ENCODE peak calls at places on chromosomes 2 and 18, in eight cellular contexts. One of them, this sample, is unnamed.

GRCh38 chr2:114442545-114442944 is at the start of gene DPP10:
- DNase-seq in SK-N-SH: no peak
- DNase-seq in choroid plexus epithelial cell: peak
- DNase-seq in brain microvascular endothelial cell: peak
- DNase-seq in OCI-LY7: peak
- DNase-seq in stomach: no peak
- DNase-seq in endodermal cell: peak
- DNase-seq in psoas muscle: no peak
- DNase-seq in this sample: no peak

GRCh38 chr2:194745532-194746146 is 911.4 kb upstream of the SLC39A10 start:
- DNase-seq in SK-N-SH: no peak
- DNase-seq in psoas muscle: no peak
- DNase-seq in brain microvascular endothelial cell: no peak
- DNase-seq in endodermal cell: no peak
- DNase-seq in stomach: no peak
- DNase-seq in choroid plexus epithelial cell: no peak
- DNase-seq in OCI-LY7: no peak
- DNase-seq in this sample: no peak

GRCh38 chr2:149562304-149562703 is 25.3 kb downstream of the MMADHC start:
- DNase-seq in endodermal cell: no peak
- DNase-seq in choroid plexus epithelial cell: peak
- DNase-seq in SK-N-SH: peak
- DNase-seq in stomach: no peak
- DNase-seq in OCI-LY7: no peak
- DNase-seq in brain microvascular endothelial cell: peak
- DNase-seq in psoas muscle: no peak
- DNase-seq in this sample: no peak

GRCh38 chr2:52526735-52527134 is 1240.9 kb upstream of the CHAC2 start:
- DNase-seq in psoas muscle: no peak
- DNase-seq in SK-N-SH: no peak
- DNase-seq in endodermal cell: no peak
- DNase-seq in choroid plexus epithelial cell: peak
- DNase-seq in stomach: no peak
- DNase-seq in brain microvascular endothelial cell: no peak
- DNase-seq in OCI-LY7: no peak
- DNase-seq in this sample: no peak

GRCh38 chr2:101153077-101153707 is 2.0 kb upstream of the TBC1D8 start:
- DNase-seq in brain microvascular endothelial cell: no peak
- DNase-seq in SK-N-SH: no peak
- DNase-seq in psoas muscle: no peak
- DNase-seq in OCI-LY7: no peak
- DNase-seq in choroid plexus epithelial cell: no peak
- DNase-seq in stomach: no peak
- DNase-seq in endodermal cell: no peak
- DNase-seq in this sample: no peak

GRCh38 chr2:227860116-227860724 is 11.2 kb upstream of the DAW1 start:
- DNase-seq in stomach: no peak
- DNase-seq in OCI-LY7: no peak
- DNase-seq in brain microvascular endothelial cell: no peak
- DNase-seq in endodermal cell: no peak
- DNase-seq in psoas muscle: no peak
- DNase-seq in choroid plexus epithelial cell: no peak
- DNase-seq in SK-N-SH: no peak
- DNase-seq in this sample: no peak

GRCh38 chr18:2874765-2875164 is 28.0 kb downstream of the EMILIN2 start:
- DNase-seq in SK-N-SH: no peak
- DNase-seq in OCI-LY7: no peak
- DNase-seq in psoas muscle: no peak
- DNase-seq in brain microvascular endothelial cell: no peak
- DNase-seq in choroid plexus epithelial cell: no peak
- DNase-seq in stomach: no peak
- DNase-seq in endodermal cell: peak
- DNase-seq in this sample: no peak

GRCh38 chr18:31497711-31498449 is at the start of gene DSG2:
- DNase-seq in psoas muscle: peak
- DNase-seq in choroid plexus epithelial cell: peak
- DNase-seq in stomach: peak
- DNase-seq in endodermal cell: peak
- DNase-seq in SK-N-SH: peak
- DNase-seq in OCI-LY7: no peak
- DNase-seq in brain microvascular endothelial cell: no peak
- DNase-seq in this sample: no peak

GRCh38 chr2:47964722-47965434 is 58.6 kb upstream of the FBXO11 start:
- DNase-seq in choroid plexus epithelial cell: no peak
- DNase-seq in OCI-LY7: no peak
- DNase-seq in stomach: no peak
- DNase-seq in SK-N-SH: no peak
- DNase-seq in psoas muscle: no peak
- DNase-seq in endodermal cell: no peak
- DNase-seq in brain microvascular endothelial cell: no peak
- DNase-seq in this sample: no peak

GRCh38 chr2:203097735-203098134 is 83.1 kb downstream of the NBEAL1 start:
- DNase-seq in endodermal cell: no peak
- DNase-seq in psoas muscle: no peak
- DNase-seq in stomach: no peak
- DNase-seq in choroid plexus epithelial cell: peak
- DNase-seq in brain microvascular endothelial cell: peak
- DNase-seq in SK-N-SH: peak
- DNase-seq in OCI-LY7: no peak
- DNase-seq in this sample: no peak
- TF ChIP-seq CTCF in endodermal cell: peak
- TF ChIP-seq CTCF in psoas muscle: peak
- TF ChIP-seq CTCF in stomach: no peak
- TF ChIP-seq CTCF in choroid plexus epithelial cell: peak
- TF ChIP-seq CTCF in brain microvascular endothelial cell: peak
- TF ChIP-seq CTCF in SK-N-SH: peak
- TF ChIP-seq CTCF in OCI-LY7: peak
- TF ChIP-seq CTCF in this sample: peak

GRCh38 chr2:58609306-58609705 is 368.2 kb upstream of the FANCL start:
- DNase-seq in brain microvascular endothelial cell: no peak
- DNase-seq in choroid plexus epithelial cell: no peak
- DNase-seq in OCI-LY7: no peak
- DNase-seq in SK-N-SH: no peak
- DNase-seq in psoas muscle: no peak
- DNase-seq in endodermal cell: no peak
- DNase-seq in stomach: no peak
- DNase-seq in this sample: no peak

GRCh38 chr2:58620127-58620526 is 379.0 kb upstream of the FANCL start:
- DNase-seq in brain microvascular endothelial cell: peak
- DNase-seq in endodermal cell: no peak
- DNase-seq in choroid plexus epithelial cell: peak
- DNase-seq in psoas muscle: no peak
- DNase-seq in SK-N-SH: no peak
- DNase-seq in stomach: no peak
- DNase-seq in OCI-LY7: no peak
- DNase-seq in this sample: no peak

DNA sequence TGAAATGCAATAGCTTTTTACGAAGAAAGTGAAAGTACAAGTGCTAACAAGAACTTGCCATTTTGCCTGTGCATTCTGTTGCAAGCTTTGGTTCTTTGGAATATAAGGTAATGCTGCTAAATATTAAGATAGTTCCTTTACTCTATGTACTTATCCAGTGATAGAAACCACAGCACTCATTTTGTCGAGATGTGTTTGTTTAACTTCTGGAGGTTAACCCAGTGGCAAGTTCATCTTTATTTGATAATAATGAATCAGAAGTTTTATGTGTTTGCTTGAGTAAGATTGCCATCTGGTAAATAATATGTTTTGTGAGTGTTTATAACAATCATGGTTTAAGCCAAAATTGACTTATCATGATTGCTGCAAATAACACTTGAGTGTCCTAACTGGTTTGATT is 373.1 kb upstream of the FANCL start:
- DNase-seq in SK-N-SH: no peak
- DNase-seq in OCI-LY7: no peak
- DNase-seq in endodermal cell: no peak
- DNase-seq in psoas muscle: no peak
- DNase-seq in stomach: no peak
- DNase-seq in choroid plexus epithelial cell: no peak
- DNase-seq in brain microvascular endothelial cell: no peak
- DNase-seq in this sample: no peak
- H3K4me3 ChIP-seq in SK-N-SH: no peak
- H3K4me3 ChIP-seq in OCI-LY7: no peak
- H3K4me3 ChIP-seq in endodermal cell: no peak
- H3K4me3 ChIP-seq in psoas muscle: no peak
- H3K4me3 ChIP-seq in stomach: no peak
- H3K4me3 ChIP-seq in choroid plexus epithelial cell: no peak
- H3K4me3 ChIP-seq in brain microvascular endothelial cell: no peak
- H3K4me3 ChIP-seq in this sample: no peak

GRCh38 chr2:238873841-238874240 is 26.0 kb downstream of the TWIST2 start:
- DNase-seq in endodermal cell: peak
- DNase-seq in SK-N-SH: no peak
- DNase-seq in psoas muscle: no peak
- DNase-seq in OCI-LY7: no peak
- DNase-seq in choroid plexus epithelial cell: no peak
- DNase-seq in brain microvascular endothelial cell: no peak
- DNase-seq in stomach: no peak
- DNase-seq in this sample: no peak

GRCh38 chr2:238873401-238873801 is 25.5 kb downstream of the TWIST2 start:
- DNase-seq in endodermal cell: no peak
- DNase-seq in SK-N-SH: no peak
- DNase-seq in stomach: no peak
- DNase-seq in choroid plexus epithelial cell: no peak
- DNase-seq in psoas muscle: no peak
- DNase-seq in OCI-LY7: no peak
- DNase-seq in brain microvascular endothelial cell: no peak
- DNase-seq in this sample: no peak

GRCh38 chr2:238875531-238876231 is 27.8 kb downstream of the TWIST2 start:
- DNase-seq in psoas muscle: no peak
- DNase-seq in endodermal cell: no peak
- DNase-seq in choroid plexus epithelial cell: no peak
- DNase-seq in SK-N-SH: no peak
- DNase-seq in stomach: peak
- DNase-seq in OCI-LY7: no peak
- DNase-seq in brain microvascular endothelial cell: no peak
- DNase-seq in this sample: no peak

GRCh38 chr2:238875161-238875530 is 27.3 kb downstream of the TWIST2 start:
- DNase-seq in SK-N-SH: no peak
- DNase-seq in psoas muscle: peak
- DNase-seq in endodermal cell: peak
- DNase-seq in stomach: peak
- DNase-seq in choroid plexus epithelial cell: peak
- DNase-seq in brain microvascular endothelial cell: no peak
- DNase-seq in OCI-LY7: no peak
- DNase-seq in this sample: no peak

GRCh38 chr2:238874330-238875050 is 26.6 kb downstream of the TWIST2 start:
- DNase-seq in choroid plexus epithelial cell: no peak
- DNase-seq in psoas muscle: no peak
- DNase-seq in brain microvascular endothelial cell: no peak
- DNase-seq in stomach: no peak
- DNase-seq in SK-N-SH: no peak
- DNase-seq in endodermal cell: peak
- DNase-seq in OCI-LY7: no peak
- DNase-seq in this sample: no peak
- TF ChIP-seq CTCF in choroid plexus epithelial cell: no peak
- TF ChIP-seq CTCF in psoas muscle: no peak
- TF ChIP-seq CTCF in brain microvascular endothelial cell: peak
- TF ChIP-seq CTCF in stomach: no peak
- TF ChIP-seq CTCF in SK-N-SH: no peak
- TF ChIP-seq CTCF in endodermal cell: no peak
- TF ChIP-seq CTCF in OCI-LY7: no peak
- TF ChIP-seq CTCF in this sample: no peak

GRCh38 chr2:150856596-150857281 is 369.3 kb upstream of the RND3 start:
- DNase-seq in OCI-LY7: no peak
- DNase-seq in psoas muscle: no peak
- DNase-seq in stomach: no peak
- DNase-seq in SK-N-SH: peak
- DNase-seq in choroid plexus epithelial cell: no peak
- DNase-seq in endodermal cell: no peak
- DNase-seq in brain microvascular endothelial cell: no peak
- DNase-seq in this sample: no peak
- H3K4me3 ChIP-seq in OCI-LY7: no peak
- H3K4me3 ChIP-seq in psoas muscle: no peak
- H3K4me3 ChIP-seq in stomach: no peak
- H3K4me3 ChIP-seq in SK-N-SH: no peak
- H3K4me3 ChIP-seq in choroid plexus epithelial cell: no peak
- H3K4me3 ChIP-seq in endodermal cell: no peak
- H3K4me3 ChIP-seq in brain microvascular endothelial cell: no peak
- H3K4me3 ChIP-seq in this sample: no peak

GRCh38 chr2:237735762-237736161 is 62.8 kb upstream of the RBM44 start:
- DNase-seq in SK-N-SH: no peak
- DNase-seq in brain microvascular endothelial cell: no peak
- DNase-seq in choroid plexus epithelial cell: no peak
- DNase-seq in endodermal cell: no peak
- DNase-seq in OCI-LY7: no peak
- DNase-seq in stomach: no peak
- DNase-seq in psoas muscle: no peak
- DNase-seq in this sample: no peak
- TF ChIP-seq CTCF in SK-N-SH: no peak
- TF ChIP-seq CTCF in brain microvascular endothelial cell: no peak
- TF ChIP-seq CTCF in choroid plexus epithelial cell: no peak
- TF ChIP-seq CTCF in endodermal cell: peak
- TF ChIP-seq CTCF in OCI-LY7: no peak
- TF ChIP-seq CTCF in stomach: no peak
- TF ChIP-seq CTCF in psoas muscle: no peak
- TF ChIP-seq CTCF in this sample: no peak

DNA sequence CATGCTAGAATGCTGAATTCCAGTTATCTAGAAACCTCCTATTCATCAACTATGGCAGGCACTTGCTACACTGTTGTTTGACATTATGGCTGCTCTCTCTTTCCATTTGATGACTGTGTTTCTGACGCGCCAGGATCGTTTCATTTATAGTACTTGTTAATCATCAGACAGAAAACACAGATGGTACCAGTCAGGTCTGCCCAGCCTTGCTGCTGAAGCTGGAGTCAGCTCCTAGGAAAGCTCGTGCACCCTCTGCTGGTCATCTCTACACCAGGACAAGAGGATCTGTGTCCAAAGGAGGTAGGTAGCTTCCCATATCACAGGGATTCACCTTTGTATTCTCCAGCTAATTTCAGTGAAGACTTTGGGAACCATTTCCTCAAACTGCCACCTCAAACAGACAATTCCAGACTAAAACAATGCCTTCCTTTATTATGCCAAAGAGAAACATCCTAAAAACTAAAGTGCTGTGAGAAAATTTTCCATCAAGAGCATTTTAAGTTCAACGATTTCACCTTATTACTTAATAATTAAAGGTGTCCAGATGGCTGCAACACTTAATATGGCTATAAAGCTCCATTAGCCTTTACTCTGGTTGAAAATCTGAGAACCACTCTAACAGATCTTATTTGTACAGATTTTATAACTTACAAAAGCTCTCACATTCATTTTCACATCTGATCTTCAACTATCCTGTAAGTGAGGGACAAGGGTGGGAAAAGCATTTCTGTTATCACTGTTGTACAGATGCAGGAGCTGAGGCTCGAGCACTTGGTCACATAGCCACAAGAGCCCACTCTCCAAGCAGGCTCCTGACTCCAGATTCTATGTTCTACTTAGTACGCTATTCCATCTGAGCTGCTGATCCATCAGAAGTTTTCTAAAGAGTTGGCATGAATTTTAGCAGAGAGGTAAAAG is 17.5 kb downstream of the METTL8 start:
- DNase-seq in psoas muscle: peak
- DNase-seq in SK-N-SH: peak
- DNase-seq in stomach: peak
- DNase-seq in choroid plexus epithelial cell: peak
- DNase-seq in OCI-LY7: peak
- DNase-seq in endodermal cell: peak
- DNase-seq in brain microvascular endothelial cell: peak
- DNase-seq in this sample: peak
- H3K4me3 ChIP-seq in psoas muscle: no peak
- H3K4me3 ChIP-seq in SK-N-SH: peak
- H3K4me3 ChIP-seq in stomach: peak
- H3K4me3 ChIP-seq in choroid plexus epithelial cell: no peak
- H3K4me3 ChIP-seq in OCI-LY7: peak
- H3K4me3 ChIP-seq in endodermal cell: no peak
- H3K4me3 ChIP-seq in brain microvascular endothelial cell: no peak
- H3K4me3 ChIP-seq in this sample: no peak

GRCh38 chr2:58448065-58448507 is 207.0 kb upstream of the FANCL start:
- DNase-seq in OCI-LY7: peak
- DNase-seq in psoas muscle: no peak
- DNase-seq in choroid plexus epithelial cell: peak
- DNase-seq in SK-N-SH: peak
- DNase-seq in stomach: no peak
- DNase-seq in endodermal cell: peak
- DNase-seq in brain microvascular endothelial cell: peak
- DNase-seq in this sample: peak
- TF ChIP-seq CTCF in OCI-LY7: peak
- TF ChIP-seq CTCF in psoas muscle: peak
- TF ChIP-seq CTCF in choroid plexus epithelial cell: peak
- TF ChIP-seq CTCF in SK-N-SH: peak
- TF ChIP-seq CTCF in stomach: no peak
- TF ChIP-seq CTCF in endodermal cell: peak
- TF ChIP-seq CTCF in brain microvascular endothelial cell: peak
- TF ChIP-seq CTCF in this sample: peak

This sample was measured in AG09309.